ENCODE peak calls at places on chromosomes 7 and 10, in seven cellular contexts. One of them, this sample, is unnamed.

GRCh38 chr10:74021248-74022055 is 23.5 kb downstream of the VCL start:
- DNase-seq in HepG2: no peak
- DNase-seq in transverse colon: no peak
- DNase-seq in stomach: no peak
- DNase-seq in tibial nerve: no peak
- DNase-seq in suprapubic skin: no peak
- DNase-seq in GM12878: no peak
- DNase-seq in this sample: no peak

GRCh38 chr7:41135511-41135910 is 567.4 kb downstream of the INHBA start:
- DNase-seq in HepG2: no peak
- DNase-seq in transverse colon: no peak
- DNase-seq in stomach: no peak
- DNase-seq in tibial nerve: no peak
- DNase-seq in suprapubic skin: no peak
- DNase-seq in GM12878: no peak
- DNase-seq in this sample: no peak

GRCh38 chr7:116384936-116385635 is 114.5 kb upstream of the CAV2 start:
- DNase-seq in HepG2: no peak
- DNase-seq in transverse colon: no peak
- DNase-seq in stomach: no peak
- DNase-seq in tibial nerve: no peak
- DNase-seq in suprapubic skin: no peak
- DNase-seq in GM12878: no peak
- DNase-seq in this sample: no peak

GRCh38 chr7:98284335-98285036 is 3.0 kb downstream of the BRI3 start:
- DNase-seq in HepG2: peak
- DNase-seq in transverse colon: peak
- DNase-seq in stomach: peak
- DNase-seq in tibial nerve: peak
- DNase-seq in suprapubic skin: no peak
- DNase-seq in GM12878: no peak
- DNase-seq in this sample: peak

GRCh38 chr10:22285130-22285529 is 31.1 kb upstream of the COMMD3 start:
- DNase-seq in HepG2: no peak
- DNase-seq in transverse colon: no peak
- DNase-seq in stomach: no peak
- DNase-seq in tibial nerve: no peak
- DNase-seq in suprapubic skin: no peak
- DNase-seq in GM12878: no peak
- DNase-seq in this sample: no peak

GRCh38 chr10:124214610-124215009 is 121.2 kb upstream of the CHST15 start:
- DNase-seq in HepG2: no peak
- DNase-seq in transverse colon: no peak
- DNase-seq in stomach: no peak
- DNase-seq in tibial nerve: no peak
- DNase-seq in suprapubic skin: no peak
- DNase-seq in GM12878: no peak
- DNase-seq in this sample: no peak

GRCh38 chr10:78621183-78621789 is 447.5 kb upstream of the ZMIZ1 start:
- DNase-seq in HepG2: peak
- DNase-seq in transverse colon: no peak
- DNase-seq in stomach: peak
- DNase-seq in tibial nerve: no peak
- DNase-seq in suprapubic skin: no peak
- DNase-seq in GM12878: no peak
- DNase-seq in this sample: no peak

GRCh38 chr10:78231930-78232329 is 198.3 kb downstream of the RPS24 start:
- DNase-seq in HepG2: peak
- DNase-seq in transverse colon: no peak
- DNase-seq in stomach: no peak
- DNase-seq in tibial nerve: peak
- DNase-seq in suprapubic skin: no peak
- DNase-seq in GM12878: no peak
- DNase-seq in this sample: no peak

GRCh38 chr7:5596046-5596895 is 172.6 kb upstream of the TNRC18 start:
- DNase-seq in HepG2: no peak
- DNase-seq in transverse colon: peak
- DNase-seq in stomach: peak
- DNase-seq in tibial nerve: peak
- DNase-seq in suprapubic skin: peak
- DNase-seq in GM12878: no peak
- DNase-seq in this sample: peak

GRCh38 chr10:71975891-71976725 is 11.9 kb downstream of the CHST3 start:
- DNase-seq in HepG2: no peak
- DNase-seq in transverse colon: peak
- DNase-seq in stomach: peak
- DNase-seq in tibial nerve: peak
- DNase-seq in suprapubic skin: no peak
- DNase-seq in GM12878: no peak
- DNase-seq in this sample: no peak

GRCh38 chr10:127117125-127117524 is 79.3 kb downstream of the INSYN2A start:
- DNase-seq in HepG2: peak
- DNase-seq in transverse colon: peak
- DNase-seq in stomach: peak
- DNase-seq in tibial nerve: peak
- DNase-seq in suprapubic skin: no peak
- DNase-seq in GM12878: no peak
- DNase-seq in this sample: no peak

GRCh38 chr7:36011588-36011965 is 141.5 kb upstream of the EEPD1 start:
- DNase-seq in HepG2: no peak
- DNase-seq in transverse colon: no peak
- DNase-seq in stomach: no peak
- DNase-seq in tibial nerve: no peak
- DNase-seq in suprapubic skin: no peak
- DNase-seq in GM12878: no peak
- DNase-seq in this sample: no peak

GRCh38 chr10:122163182-122164027 is 107.7 kb upstream of the BTBD16 start:
- DNase-seq in HepG2: no peak
- DNase-seq in transverse colon: no peak
- DNase-seq in stomach: no peak
- DNase-seq in tibial nerve: no peak
- DNase-seq in suprapubic skin: no peak
- DNase-seq in GM12878: no peak
- DNase-seq in this sample: no peak

GRCh38 chr7:12898610-12899009 is 211.2 kb downstream of the ARL4A start:
- DNase-seq in HepG2: no peak
- DNase-seq in transverse colon: no peak
- DNase-seq in stomach: no peak
- DNase-seq in tibial nerve: no peak
- DNase-seq in suprapubic skin: no peak
- DNase-seq in GM12878: no peak
- DNase-seq in this sample: no peak

DNA sequence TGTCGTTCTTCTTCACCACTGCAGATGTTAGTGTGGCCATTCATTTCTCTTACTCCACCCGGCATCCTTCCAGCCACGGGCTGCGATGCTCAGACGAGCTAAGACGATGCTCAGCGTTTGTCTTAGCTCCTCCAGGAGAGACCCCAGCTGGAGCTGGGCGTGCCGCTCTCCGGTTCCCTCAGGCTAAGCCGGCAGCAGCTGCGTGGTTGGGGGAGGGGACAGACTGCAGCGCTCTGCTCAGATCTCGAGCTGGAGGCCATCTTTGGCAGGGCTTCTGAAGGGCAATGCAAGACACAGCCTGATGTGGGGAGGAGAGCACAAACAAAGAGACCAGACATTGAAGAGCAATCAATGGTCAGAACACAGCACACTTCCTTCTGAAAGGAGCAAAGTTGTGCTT is 4.8 kb downstream of the INA start:
- DNase-seq in HepG2: no peak
- DNase-seq in transverse colon: no peak
- DNase-seq in stomach: no peak
- DNase-seq in tibial nerve: no peak
- DNase-seq in suprapubic skin: no peak
- DNase-seq in GM12878: no peak
- DNase-seq in this sample: no peak
- TF ChIP-seq EP300 in HepG2: no peak
- TF ChIP-seq EP300 in transverse colon: no peak
- TF ChIP-seq EP300 in stomach: no peak
- TF ChIP-seq EP300 in tibial nerve: no peak
- TF ChIP-seq EP300 in suprapubic skin: no peak
- TF ChIP-seq EP300 in GM12878: no peak
- TF ChIP-seq EP300 in this sample: no peak

GRCh38 chr10:17290226-17290625 is 62.2 kb downstream of the VIM start:
- DNase-seq in HepG2: no peak
- DNase-seq in transverse colon: no peak
- DNase-seq in stomach: no peak
- DNase-seq in tibial nerve: no peak
- DNase-seq in suprapubic skin: no peak
- DNase-seq in GM12878: no peak
- DNase-seq in this sample: no peak
- TF ChIP-seq CTCF in HepG2: peak
- TF ChIP-seq CTCF in transverse colon: peak
- TF ChIP-seq CTCF in stomach: no peak
- TF ChIP-seq CTCF in tibial nerve: no peak
- TF ChIP-seq CTCF in suprapubic skin: no peak
- TF ChIP-seq CTCF in GM12878: no peak
- TF ChIP-seq CTCF in this sample: peak

GRCh38 chr10:114634607-114634974 is 23.5 kb downstream of the ABLIM1 start:
- DNase-seq in HepG2: peak
- DNase-seq in transverse colon: no peak
- DNase-seq in stomach: no peak
- DNase-seq in tibial nerve: peak
- DNase-seq in suprapubic skin: peak
- DNase-seq in GM12878: no peak
- DNase-seq in this sample: no peak

GRCh38 chr10:114631678-114632417 is 26.2 kb downstream of the ABLIM1 start:
- DNase-seq in HepG2: peak
- DNase-seq in transverse colon: peak
- DNase-seq in stomach: no peak
- DNase-seq in tibial nerve: no peak
- DNase-seq in suprapubic skin: no peak
- DNase-seq in GM12878: no peak
- DNase-seq in this sample: no peak

GRCh38 chr10:114631090-114631677 is 26.9 kb downstream of the ABLIM1 start:
- DNase-seq in HepG2: no peak
- DNase-seq in transverse colon: no peak
- DNase-seq in stomach: no peak
- DNase-seq in tibial nerve: no peak
- DNase-seq in suprapubic skin: no peak
- DNase-seq in GM12878: no peak
- DNase-seq in this sample: no peak

GRCh38 chr10:114635101-114635500 is 23.0 kb downstream of the ABLIM1 start:
- DNase-seq in HepG2: no peak
- DNase-seq in transverse colon: no peak
- DNase-seq in stomach: no peak
- DNase-seq in tibial nerve: no peak
- DNase-seq in suprapubic skin: no peak
- DNase-seq in GM12878: no peak
- DNase-seq in this sample: no peak

DNA sequence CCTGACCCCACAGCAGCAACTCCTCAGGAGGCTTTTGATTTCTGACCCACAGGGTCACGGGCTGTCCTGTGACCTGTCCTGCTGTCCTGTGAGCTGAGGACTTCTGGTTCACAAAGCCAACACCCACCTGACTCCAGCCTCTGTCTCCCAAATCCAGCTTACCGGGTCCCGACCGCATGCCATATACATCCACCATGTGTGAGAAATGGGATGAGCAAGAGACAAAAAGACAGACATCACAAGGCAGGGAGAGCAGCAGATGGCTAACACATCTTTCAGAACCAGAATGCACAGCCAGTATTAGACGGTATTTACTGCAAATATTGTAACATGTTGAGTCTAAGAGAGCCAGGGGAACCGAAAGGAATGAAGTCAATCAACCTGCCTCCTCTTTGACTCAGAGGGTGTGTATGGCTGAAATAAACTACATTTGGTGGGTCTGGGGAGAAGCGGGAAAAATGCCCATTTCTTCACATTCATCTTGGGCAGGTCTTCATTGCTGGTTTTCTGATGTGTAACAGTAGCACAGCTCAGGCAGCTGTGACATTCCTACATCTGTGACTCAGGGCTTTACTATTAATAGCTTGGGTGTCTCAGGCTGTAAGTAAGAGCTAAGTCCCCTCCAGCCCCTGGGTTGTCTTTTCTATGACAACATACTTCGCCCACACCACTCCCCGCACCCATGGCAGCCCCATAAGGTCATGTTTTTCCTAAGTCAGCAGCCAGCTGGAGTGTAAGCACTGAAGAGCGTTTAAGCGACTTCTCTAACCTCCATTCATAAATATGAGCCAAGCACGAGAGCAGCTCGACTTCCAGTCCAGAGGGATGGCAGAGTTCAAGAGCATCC is 25.0 kb downstream of the ABLIM1 start:
- DNase-seq in HepG2: peak
- DNase-seq in transverse colon: no peak
- DNase-seq in stomach: no peak
- DNase-seq in tibial nerve: peak
- DNase-seq in suprapubic skin: peak
- DNase-seq in GM12878: no peak
- DNase-seq in this sample: no peak
- TF ChIP-seq EP300 in HepG2: no peak
- TF ChIP-seq EP300 in transverse colon: no peak
- TF ChIP-seq EP300 in stomach: no peak
- TF ChIP-seq EP300 in tibial nerve: no peak
- TF ChIP-seq EP300 in suprapubic skin: no peak
- TF ChIP-seq EP300 in GM12878: no peak
- TF ChIP-seq EP300 in this sample: no peak

GRCh38 chr10:96746503-96746902 is 26.2 kb upstream of the PIK3AP1 start:
- DNase-seq in HepG2: no peak
- DNase-seq in transverse colon: no peak
- DNase-seq in stomach: no peak
- DNase-seq in tibial nerve: no peak
- DNase-seq in suprapubic skin: no peak
- DNase-seq in GM12878: no peak
- DNase-seq in this sample: no peak

GRCh38 chr10:96745950-96746349 is 25.6 kb upstream of the PIK3AP1 start:
- DNase-seq in HepG2: no peak
- DNase-seq in transverse colon: no peak
- DNase-seq in stomach: no peak
- DNase-seq in tibial nerve: no peak
- DNase-seq in suprapubic skin: no peak
- DNase-seq in GM12878: no peak
- DNase-seq in this sample: no peak

GRCh38 chr10:96740579-96741281 is 20.4 kb upstream of the PIK3AP1 start:
- DNase-seq in HepG2: no peak
- DNase-seq in transverse colon: peak
- DNase-seq in stomach: peak
- DNase-seq in tibial nerve: peak
- DNase-seq in suprapubic skin: no peak
- DNase-seq in GM12878: no peak
- DNase-seq in this sample: no peak

GRCh38 chr10:96747734-96748550 is 27.6 kb upstream of the PIK3AP1 start:
- DNase-seq in HepG2: peak
- DNase-seq in transverse colon: no peak
- DNase-seq in stomach: no peak
- DNase-seq in tibial nerve: no peak
- DNase-seq in suprapubic skin: no peak
- DNase-seq in GM12878: peak
- DNase-seq in this sample: no peak

DNA sequence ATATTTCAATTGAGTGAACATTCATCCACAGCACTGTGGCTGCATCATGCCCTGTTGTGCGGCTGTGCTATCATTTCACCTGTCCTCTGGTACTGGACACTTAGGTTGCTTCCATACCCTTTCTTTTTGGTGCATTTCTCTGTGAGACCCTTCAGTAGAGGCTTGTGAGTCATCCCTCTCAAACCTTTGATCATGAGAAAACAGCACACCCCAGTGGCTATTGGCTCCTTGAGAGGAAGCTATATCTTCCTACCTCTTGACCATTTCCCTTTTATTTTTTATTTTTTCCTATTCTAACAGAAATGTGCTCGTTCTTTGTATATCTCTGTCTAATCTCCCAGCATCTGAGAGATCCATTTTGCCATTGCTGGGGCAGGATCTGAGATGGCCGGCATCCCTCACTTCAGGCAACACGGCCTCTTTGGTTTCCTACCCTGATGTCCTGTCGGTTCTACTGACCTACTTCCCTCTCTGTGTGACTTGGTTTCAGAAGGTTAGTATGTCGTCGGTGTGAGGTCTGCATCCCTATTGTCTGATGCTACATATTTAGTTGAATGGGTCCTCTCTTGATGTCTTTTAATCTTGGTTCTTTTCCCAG is 23.8 kb upstream of the PIK3AP1 start:
- DNase-seq in HepG2: peak
- DNase-seq in transverse colon: no peak
- DNase-seq in stomach: no peak
- DNase-seq in tibial nerve: no peak
- DNase-seq in suprapubic skin: no peak
- DNase-seq in GM12878: no peak
- DNase-seq in this sample: no peak
- TF ChIP-seq CTCF in HepG2: peak
- TF ChIP-seq CTCF in transverse colon: no peak
- TF ChIP-seq CTCF in stomach: no peak
- TF ChIP-seq CTCF in tibial nerve: no peak
- TF ChIP-seq CTCF in suprapubic skin: no peak
- TF ChIP-seq CTCF in GM12878: peak
- TF ChIP-seq CTCF in this sample: no peak

This sample was measured in upper lobe of left lung.